ENCODE peak calls at places on chromosomes 5 and 9, in four cellular contexts. D is MM.1S, M is amniotic stem cell, L is neural progenitor cell. U is an unnamed sample.

GRCh38 chr5:120454094-120454798 is 9.9 kb upstream of the PRR16 start:
- DNase-seq in M (peak), L (peak), D (no peak), U (no peak)

GRCh38 chr5:33679791-33680190 is 212.0 kb downstream of the ADAMTS12 start:
- DNase-seq in M (no peak), L (no peak), D (no peak), U (no peak)

GRCh38 chr9:120714846-120715231 is 569 bp upstream of the MEGF9 start:
- DNase-seq in D (no peak), L (no peak), M (no peak), U (no peak)

GRCh38 chr5:5497132-5497748 is 74.8 kb downstream of the ICE1 start:
- DNase-seq in M (peak), D (peak), L (peak), U (peak)

GRCh38 chr9:105063665-105064247 is 135.8 kb upstream of the ABCA1 start:
- DNase-seq in D (no peak), M (no peak), L (no peak), U (no peak)

GRCh38 chr5:149130121-149130931 is 11.0 kb upstream of the ABLIM3 start:
- DNase-seq in L (peak), D (no peak), M (no peak), U (no peak)

GRCh38 chr9:110623462-110624025 is 44.0 kb upstream of the SVEP1 start:
- DNase-seq in L (peak), M (peak), D (peak), U (peak)

GRCh38 chr5:157172408-157172807 is 6.3 kb upstream of the GARIN3 start:
- DNase-seq in D (peak), L (no peak), M (no peak), U (no peak)

U was measured in NCI-H1105 treated with DMSO at 0.1 percent for 48 hours.